ENCODE peak calls at places on chromosome 10, in seven cellular contexts. One of them, this sample, is unnamed.

GRCh38 chr10:69961168-69961863 is 91.3 kb upstream of the MACROH2A2 start:
- DNase-seq in hepatocyte: peak; percentile 23
- DNase-seq in GM23338: peak; percentile 36
- DNase-seq in H9: peak; percentile 31
- DNase-seq in fibroblast of lung: peak; percentile 14
- DNase-seq in HCT116: no peak
- DNase-seq in GM23248: no peak
- DNase-seq in this sample: peak; percentile 45

GRCh38 chr10:33381897-33382578 is 47.6 kb upstream of the NRP1 start:
- DNase-seq in HCT116: no peak
- DNase-seq in hepatocyte: peak; percentile 36
- DNase-seq in fibroblast of lung: peak; percentile 87
- DNase-seq in H9: no peak
- DNase-seq in GM23248: peak; percentile 95
- DNase-seq in GM23338: no peak
- DNase-seq in this sample: no peak

GRCh38 chr10:125448596-125448995 is 234.4 kb downstream of the TEX36 start:
- DNase-seq in GM23248: peak; percentile 39
- DNase-seq in fibroblast of lung: peak; percentile 5
- DNase-seq in H9: peak; percentile 79
- DNase-seq in hepatocyte: peak; percentile 36
- DNase-seq in GM23338: peak; percentile 87
- DNase-seq in HCT116: peak; percentile 62
- DNase-seq in this sample: peak; percentile 8

GRCh38 chr10:10528563-10528910 is 489.1 kb upstream of the CELF2 start:
- DNase-seq in hepatocyte: no peak
- DNase-seq in GM23338: no peak
- DNase-seq in fibroblast of lung: peak; percentile 63
- DNase-seq in GM23248: peak; percentile 35
- DNase-seq in HCT116: no peak
- DNase-seq in H9: no peak
- DNase-seq in this sample: no peak

GRCh38 chr10:13613519-13613918 is 26.8 kb downstream of the PRPF18 start:
- DNase-seq in hepatocyte: peak; percentile 43
- DNase-seq in HCT116: no peak
- DNase-seq in GM23248: peak; percentile 53
- DNase-seq in H9: no peak
- DNase-seq in GM23338: peak; percentile 50
- DNase-seq in fibroblast of lung: peak; percentile 79
- DNase-seq in this sample: no peak

GRCh38 chr10:13829790-13830189 is 243.0 kb downstream of the PRPF18 start:
- DNase-seq in GM23248: no peak
- DNase-seq in fibroblast of lung: no peak
- DNase-seq in GM23338: no peak
- DNase-seq in H9: no peak
- DNase-seq in HCT116: no peak
- DNase-seq in hepatocyte: no peak
- DNase-seq in this sample: peak; percentile 36

GRCh38 chr10:11532329-11532728 is 79.1 kb downstream of the USP6NL start:
- DNase-seq in H9: no peak
- DNase-seq in hepatocyte: no peak
- DNase-seq in fibroblast of lung: peak; percentile 52
- DNase-seq in HCT116: no peak
- DNase-seq in GM23248: no peak
- DNase-seq in GM23338: no peak
- DNase-seq in this sample: peak; percentile 41

GRCh38 chr10:44752451-44753441 is 158.4 kb upstream of the TMEM72 start:
- DNase-seq in H9: no peak
- DNase-seq in hepatocyte: no peak
- DNase-seq in GM23248: peak; percentile 93
- DNase-seq in fibroblast of lung: peak; percentile 92
- DNase-seq in HCT116: no peak
- DNase-seq in GM23338: no peak
- DNase-seq in this sample: no peak

DNA sequence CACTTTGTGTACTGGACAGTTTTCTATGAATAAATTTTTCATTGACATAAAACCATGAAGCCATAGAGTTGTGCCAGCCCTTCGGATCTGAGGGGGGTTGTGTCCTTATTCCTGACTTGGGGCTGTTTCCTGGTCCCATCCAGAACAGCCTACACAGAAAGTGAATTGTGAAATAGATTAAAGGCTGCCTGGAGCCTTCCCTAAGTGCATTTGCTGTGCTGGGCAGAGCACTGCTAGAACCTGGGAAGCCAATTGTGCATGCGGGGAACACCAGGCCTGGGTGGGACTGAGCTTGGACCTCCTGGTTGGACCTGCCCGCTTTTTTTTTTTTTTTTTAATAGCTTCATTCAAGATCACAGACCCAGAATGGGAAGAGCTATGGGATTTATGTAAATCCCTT is 238.9 kb downstream of the ARHGAP21 start:
- DNase-seq in hepatocyte: no peak
- DNase-seq in GM23248: no peak
- DNase-seq in HCT116: no peak
- DNase-seq in H9: no peak
- DNase-seq in GM23338: no peak
- DNase-seq in fibroblast of lung: no peak
- DNase-seq in this sample: no peak
- H4K20me1 ChIP-seq in hepatocyte: peaks cover 5% of the 10 kb centered on the region
- H4K20me1 ChIP-seq in GM23248: no peaks in the 10 kb centered on the region
- H4K20me1 ChIP-seq in HCT116: no peaks in the 10 kb centered on the region
- H4K20me1 ChIP-seq in H9: no peaks in the 10 kb centered on the region
- H4K20me1 ChIP-seq in GM23338: no peaks in the 10 kb centered on the region
- H4K20me1 ChIP-seq in fibroblast of lung: no peaks in the 10 kb centered on the region
- H4K20me1 ChIP-seq in this sample: no peaks in the 10 kb centered on the region

GRCh38 chr10:99172130-99172738 is 63.4 kb downstream of the HPSE2 start:
- DNase-seq in GM23248: peak; percentile 85
- DNase-seq in hepatocyte: peak; percentile 80
- DNase-seq in HCT116: peak; percentile 51
- DNase-seq in fibroblast of lung: peak; percentile 78
- DNase-seq in GM23338: peak; percentile 79
- DNase-seq in H9: peak; percentile 63
- DNase-seq in this sample: no peak

DNA sequence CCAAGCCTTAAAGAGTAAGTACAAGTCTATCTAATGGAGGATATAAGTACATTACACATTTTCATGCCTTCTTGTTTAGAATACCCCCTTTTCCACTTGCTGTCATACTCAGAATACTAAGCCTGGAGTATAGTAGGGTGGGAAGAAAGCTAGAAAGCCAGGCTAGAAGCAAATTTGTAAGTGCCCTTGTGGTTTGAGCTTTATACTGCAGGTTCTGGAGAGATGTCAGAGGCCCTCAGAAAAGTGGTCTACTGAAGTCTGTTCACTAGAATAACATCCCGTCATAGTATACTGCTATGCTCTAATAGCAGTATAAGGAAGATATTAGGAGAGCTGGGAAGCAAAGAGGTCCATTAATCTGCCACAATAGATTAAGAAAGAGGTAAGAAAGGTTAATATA is 62.7 kb downstream of the HPSE2 start:
- DNase-seq in GM23338: peak; percentile 10
- DNase-seq in GM23248: peak; percentile 3
- DNase-seq in HCT116: no peak
- DNase-seq in hepatocyte: no peak
- DNase-seq in H9: no peak
- DNase-seq in fibroblast of lung: no peak
- DNase-seq in this sample: no peak
- H4K20me1 ChIP-seq in GM23338: no peaks in the 10 kb centered on the region
- H4K20me1 ChIP-seq in GM23248: no peaks in the 10 kb centered on the region
- H4K20me1 ChIP-seq in HCT116: no peaks in the 10 kb centered on the region
- H4K20me1 ChIP-seq in hepatocyte: no peaks in the 10 kb centered on the region
- H4K20me1 ChIP-seq in H9: no peaks in the 10 kb centered on the region
- H4K20me1 ChIP-seq in fibroblast of lung: no peaks in the 10 kb centered on the region
- H4K20me1 ChIP-seq in this sample: no peaks in the 10 kb centered on the region

GRCh38 chr10:74018241-74018640 is 20.3 kb downstream of the VCL start:
- DNase-seq in GM23248: no peak
- DNase-seq in hepatocyte: no peak
- DNase-seq in fibroblast of lung: no peak
- DNase-seq in HCT116: no peak
- DNase-seq in GM23338: no peak
- DNase-seq in H9: no peak
- DNase-seq in this sample: no peak
- H4K20me1 ChIP-seq in GM23248: peaks cover 30% of the 10 kb centered on the region
- H4K20me1 ChIP-seq in hepatocyte: peaks cover 14% of the 10 kb centered on the region
- H4K20me1 ChIP-seq in fibroblast of lung: no peaks in the 10 kb centered on the region
- H4K20me1 ChIP-seq in HCT116: peaks cover 6% of the 10 kb centered on the region
- H4K20me1 ChIP-seq in GM23338: peaks cover 55% of the 10 kb centered on the region
- H4K20me1 ChIP-seq in H9: no peaks in the 10 kb centered on the region
- H4K20me1 ChIP-seq in this sample: no peaks in the 10 kb centered on the region

DNA sequence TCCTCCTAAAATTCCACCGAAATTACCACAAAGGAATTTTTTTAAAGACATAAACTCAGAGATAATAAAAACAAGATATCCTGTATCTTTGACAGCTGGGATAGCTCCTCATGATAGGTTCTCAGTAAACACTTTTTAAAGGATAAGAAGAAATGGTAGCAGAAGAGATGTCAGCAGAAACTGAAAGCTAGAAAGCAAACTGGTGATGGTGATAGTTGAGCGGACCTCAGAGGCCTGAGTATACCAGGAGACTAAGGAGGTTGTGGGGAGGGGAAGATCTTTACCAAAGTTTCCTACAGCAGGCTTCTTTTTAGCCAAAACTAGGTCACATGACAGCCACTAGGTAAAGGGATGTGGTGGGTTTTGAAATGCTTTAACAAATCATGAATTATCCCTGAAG is 22.5 kb downstream of the PCGF5 start:
- DNase-seq in H9: no peak
- DNase-seq in hepatocyte: no peak
- DNase-seq in fibroblast of lung: no peak
- DNase-seq in GM23248: no peak
- DNase-seq in GM23338: no peak
- DNase-seq in HCT116: no peak
- DNase-seq in this sample: no peak
- H4K20me1 ChIP-seq in H9: no peaks in the 10 kb centered on the region
- H4K20me1 ChIP-seq in hepatocyte: no peaks in the 10 kb centered on the region
- H4K20me1 ChIP-seq in fibroblast of lung: no peaks in the 10 kb centered on the region
- H4K20me1 ChIP-seq in GM23248: no peaks in the 10 kb centered on the region
- H4K20me1 ChIP-seq in GM23338: peaks cover 2% of the 10 kb centered on the region
- H4K20me1 ChIP-seq in HCT116: no peaks in the 10 kb centered on the region
- H4K20me1 ChIP-seq in this sample: no peaks in the 10 kb centered on the region

DNA sequence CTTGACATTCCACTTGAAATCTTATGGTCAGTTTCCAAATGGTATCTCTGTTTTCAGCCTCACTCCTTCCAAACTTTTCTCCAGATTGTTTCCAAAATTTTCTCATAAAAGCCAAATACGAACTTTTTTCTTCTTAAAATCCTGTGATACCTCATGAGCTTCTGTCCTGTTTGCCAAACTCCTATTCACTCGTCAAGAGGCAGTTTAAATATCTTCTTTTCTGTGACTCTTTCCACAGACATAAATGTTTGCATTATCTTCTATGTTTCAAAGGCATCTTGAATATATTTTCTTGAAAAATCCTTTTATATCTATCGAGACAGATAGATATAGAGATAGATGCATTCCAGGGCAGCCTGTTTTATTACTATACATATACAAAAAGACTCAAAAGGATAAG is 109.4 kb downstream of the NRG3 start:
- DNase-seq in GM23248: no peak
- DNase-seq in HCT116: no peak
- DNase-seq in H9: no peak
- DNase-seq in hepatocyte: no peak
- DNase-seq in fibroblast of lung: no peak
- DNase-seq in GM23338: no peak
- DNase-seq in this sample: no peak
- H4K20me1 ChIP-seq in GM23248: no peaks in the 10 kb centered on the region
- H4K20me1 ChIP-seq in HCT116: no peaks in the 10 kb centered on the region
- H4K20me1 ChIP-seq in H9: no peaks in the 10 kb centered on the region
- H4K20me1 ChIP-seq in hepatocyte: no peaks in the 10 kb centered on the region
- H4K20me1 ChIP-seq in fibroblast of lung: no peaks in the 10 kb centered on the region
- H4K20me1 ChIP-seq in GM23338: no peaks in the 10 kb centered on the region
- H4K20me1 ChIP-seq in this sample: no peaks in the 10 kb centered on the region

GRCh38 chr10:28593811-28594210 is 60.9 kb downstream of the WAC start:
- DNase-seq in HCT116: no peak
- DNase-seq in GM23248: no peak
- DNase-seq in fibroblast of lung: no peak
- DNase-seq in H9: no peak
- DNase-seq in GM23338: peak; percentile 35
- DNase-seq in hepatocyte: no peak
- DNase-seq in this sample: no peak

GRCh38 chr10:28595618-28596017 is 62.7 kb downstream of the WAC start:
- DNase-seq in H9: no peak
- DNase-seq in hepatocyte: no peak
- DNase-seq in fibroblast of lung: no peak
- DNase-seq in HCT116: no peak
- DNase-seq in GM23248: peak; percentile 42
- DNase-seq in GM23338: no peak
- DNase-seq in this sample: no peak

GRCh38 chr10:28594401-28594800 is 61.5 kb downstream of the WAC start:
- DNase-seq in HCT116: no peak
- DNase-seq in GM23338: no peak
- DNase-seq in GM23248: no peak
- DNase-seq in fibroblast of lung: no peak
- DNase-seq in hepatocyte: no peak
- DNase-seq in H9: no peak
- DNase-seq in this sample: no peak

GRCh38 chr10:28587970-28588290 is 55.0 kb downstream of the WAC start:
- DNase-seq in GM23248: peak; percentile 50
- DNase-seq in GM23338: no peak
- DNase-seq in HCT116: no peak
- DNase-seq in hepatocyte: peak; percentile 10
- DNase-seq in fibroblast of lung: peak; percentile 84
- DNase-seq in H9: no peak
- DNase-seq in this sample: no peak

DNA sequence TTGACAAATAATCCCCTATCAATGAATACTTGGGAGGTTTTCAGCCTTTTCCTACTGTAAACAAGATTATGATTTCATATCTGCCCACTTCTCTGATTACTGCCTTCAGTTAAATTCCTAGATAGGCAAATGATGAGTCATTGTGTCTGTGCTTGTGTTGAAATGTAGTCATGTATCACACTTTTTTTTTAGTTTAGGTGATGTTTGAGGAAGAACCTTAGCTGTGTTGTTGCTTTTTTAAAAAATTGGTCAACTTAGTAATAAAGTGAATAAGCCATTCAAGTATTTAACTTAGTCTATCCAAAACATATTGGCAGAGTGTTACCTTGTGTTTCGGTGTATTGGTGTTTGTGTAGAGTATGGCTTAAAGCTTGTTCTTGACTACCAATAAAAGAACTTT is 60.0 kb downstream of the WAC start:
- DNase-seq in hepatocyte: peak; percentile 26
- DNase-seq in fibroblast of lung: peak; percentile 57
- DNase-seq in H9: no peak
- DNase-seq in GM23248: peak; percentile 85
- DNase-seq in HCT116: peak; percentile 2
- DNase-seq in GM23338: no peak
- DNase-seq in this sample: no peak
- H4K20me1 ChIP-seq in hepatocyte: peaks cover 57% of the 10 kb centered on the region
- H4K20me1 ChIP-seq in fibroblast of lung: peaks cover 3% of the 10 kb centered on the region
- H4K20me1 ChIP-seq in H9: no peaks in the 10 kb centered on the region
- H4K20me1 ChIP-seq in GM23248: peaks cover 50% of the 10 kb centered on the region
- H4K20me1 ChIP-seq in HCT116: peaks cover 46% of the 10 kb centered on the region
- H4K20me1 ChIP-seq in GM23338: peaks cover 39% of the 10 kb centered on the region
- H4K20me1 ChIP-seq in this sample: peaks cover 15% of the 10 kb centered on the region

GRCh38 chr10:61757525-61758397 is 95.0 kb downstream of the CABCOCO1 start:
- DNase-seq in H9: no peak
- DNase-seq in hepatocyte: peak; percentile 32
- DNase-seq in fibroblast of lung: peak; percentile 79
- DNase-seq in HCT116: no peak
- DNase-seq in GM23338: no peak
- DNase-seq in GM23248: peak; percentile 61
- DNase-seq in this sample: no peak
- H4K20me1 ChIP-seq in H9: no peaks in the 10 kb centered on the region
- H4K20me1 ChIP-seq in hepatocyte: no peaks in the 10 kb centered on the region
- H4K20me1 ChIP-seq in fibroblast of lung: no peaks in the 10 kb centered on the region
- H4K20me1 ChIP-seq in HCT116: no peaks in the 10 kb centered on the region
- H4K20me1 ChIP-seq in GM23338: no peaks in the 10 kb centered on the region
- H4K20me1 ChIP-seq in GM23248: no peaks in the 10 kb centered on the region
- H4K20me1 ChIP-seq in this sample: no peaks in the 10 kb centered on the region

GRCh38 chr10:28535846-28536245 is 2.9 kb downstream of the WAC start:
- DNase-seq in H9: no peak
- DNase-seq in HCT116: no peak
- DNase-seq in fibroblast of lung: no peak
- DNase-seq in hepatocyte: no peak
- DNase-seq in GM23248: no peak
- DNase-seq in GM23338: no peak
- DNase-seq in this sample: no peak
- H4K20me1 ChIP-seq in H9: no peaks in the 10 kb centered on the region
- H4K20me1 ChIP-seq in HCT116: peaks cover 42% of the 10 kb centered on the region
- H4K20me1 ChIP-seq in fibroblast of lung: peaks cover 3% of the 10 kb centered on the region
- H4K20me1 ChIP-seq in hepatocyte: peaks cover 61% of the 10 kb centered on the region
- H4K20me1 ChIP-seq in GM23248: peaks cover 11% of the 10 kb centered on the region
- H4K20me1 ChIP-seq in GM23338: peaks cover 26% of the 10 kb centered on the region
- H4K20me1 ChIP-seq in this sample: peaks cover 47% of the 10 kb centered on the region